ENCODE peak calls at places on chromosome 2, in six cellular contexts. Y is esophagus muscularis mucosa, C is prostate gland, I is SK-N-MC, N is HCT116, K is GM23338. J is an unnamed sample.

GRCh38 chr2:171248205-171248662 is 87.5 kb upstream of the TLK1 start:
- DNase-seq in Y (no peak), C (no peak), I (no peak), N (no peak), K (no peak), J (no peak)

GRCh38 chr2:224260605-224261004 is 141.3 kb downstream of the FAM124B start:
- DNase-seq in Y (no peak), C (no peak), I (no peak), N (no peak), K (no peak), J (no peak)

GRCh38 chr2:196592331-196592911 is 47.1 kb upstream of the CCDC150 start:
- DNase-seq in Y (no peak), C (peak; percentile 4), I (no peak), N (no peak), K (peak; percentile 76), J (no peak)

GRCh38 chr2:26559556-26559955 is 81.6 kb downstream of the CIB4 start:
- DNase-seq in Y (no peak), C (no peak), I (no peak), N (no peak), K (peak; percentile 62), J (peak; percentile 42)

GRCh38 chr2:128270306-128271185 is 48.1 kb downstream of the HS6ST1 start:
- DNase-seq in Y (no peak), C (no peak), I (no peak), N (no peak), K (no peak), J (peak; percentile 57)

GRCh38 chr2:105806994-105807393 is 62.3 kb downstream of the NCK2 start:
- DNase-seq in Y (no peak), C (no peak), I (no peak), N (no peak), K (no peak), J (no peak)

GRCh38 chr2:197705912-197706838 is 1.0 kb downstream of the MARS2 start:
- DNase-seq in Y (no peak), C (no peak), I (no peak), N (no peak), K (no peak), J (no peak)

GRCh38 chr2:232898592-232899541 is 28.8 kb downstream of the SNORC start:
- DNase-seq in Y (no peak), C (no peak), I (no peak), N (no peak), K (no peak), J (no peak)

GRCh38 chr2:23478933-23479683 is 94.1 kb downstream of the KLHL29 start:
- DNase-seq in Y (no peak), C (no peak), I (no peak), N (no peak), K (no peak), J (no peak)

GRCh38 chr2:134160793-134161504 is 92.9 kb upstream of the MGAT5 start:
- DNase-seq in Y (no peak), C (no peak), I (no peak), N (no peak), K (no peak), J (no peak)

GRCh38 chr2:109377976-109378375 is 235.8 kb downstream of the SEPTIN10 start:
- DNase-seq in Y (no peak), C (no peak), I (no peak), N (no peak), K (no peak), J (peak; percentile 51)

GRCh38 chr2:105969552-105969951 is 224.5 kb downstream of the UXS1 start:
- DNase-seq in Y (no peak), C (no peak), I (no peak), N (peak; percentile 27), K (peak; percentile 77), J (no peak)

GRCh38 chr2:138503087-138503442 is 1.5 kb downstream of the SPOPL start:
- DNase-seq in Y (no peak), C (no peak), I (no peak), N (no peak), K (no peak), J (no peak)

GRCh38 chr2:64008434-64009009 is 10.7 kb downstream of the VPS54 start:
- DNase-seq in Y (no peak), C (no peak), I (no peak), N (no peak), K (no peak), J (no peak)

GRCh38 chr2:1661891-1662605 is 82.3 kb downstream of the PXDN start:
- DNase-seq in Y (no peak), C (no peak), I (no peak), N (no peak), K (no peak), J (peak; percentile 66)

GRCh38 chr2:71747573-71747972 is 294.2 kb downstream of the DYSF start:
- DNase-seq in Y (no peak), C (peak; percentile 75), I (no peak), N (peak; percentile 23), K (no peak), J (no peak)

GRCh38 chr2:149166958-149167810 is 128.7 kb downstream of the LYPD6B start:
- DNase-seq in Y (no peak), C (peak; percentile 61), I (no peak), N (peak; percentile 10), K (no peak), J (no peak)

GRCh38 chr2:218959141-218959731 is at the start of gene CDK5R2:
- DNase-seq in Y (no peak), C (peak; percentile 51), I (peak; percentile 82), N (peak; percentile 80), K (peak; percentile 97), J (peak; percentile 76)

GRCh38 chr2:233928594-233929351 is 11.6 kb downstream of the TRPM8 start:
- DNase-seq in Y (no peak), C (no peak), I (no peak), N (no peak), K (peak; percentile 76), J (no peak)

GRCh38 chr2:119929537-119929936 is 83.3 kb upstream of the EPB41L5 start:
- DNase-seq in Y (no peak), C (no peak), I (no peak), N (no peak), K (no peak), J (no peak)

GRCh38 chr2:236752111-236752510 is 182.5 kb downstream of the ACKR3 start:
- DNase-seq in Y (no peak), C (no peak), I (no peak), N (no peak), K (no peak), J (no peak)

GRCh38 chr2:147782521-147782920 is 62.3 kb upstream of the ACVR2A start:
- DNase-seq in Y (no peak), C (no peak), I (no peak), N (no peak), K (peak; percentile 6), J (no peak)

GRCh38 chr2:104606056-104606455 is 247.9 kb upstream of the POU3F3 start:
- DNase-seq in Y (no peak), C (no peak), I (no peak), N (no peak), K (no peak), J (no peak)

GRCh38 chr2:26535663-26536275 is 57.8 kb upstream of the OTOF start:
- DNase-seq in Y (no peak), C (no peak), I (no peak), N (no peak), K (no peak), J (peak; percentile 46)

GRCh38 chr2:132911726-132912724 is 242.0 kb upstream of the LYPD1 start:
- DNase-seq in Y (no peak), C (no peak), I (no peak), N (no peak), K (peak; percentile 47), J (no peak)

GRCh38 chr2:221833972-221834371 is 261.9 kb upstream of the EPHA4 start:
- DNase-seq in Y (no peak), C (no peak), I (no peak), N (no peak), K (peak; percentile 28), J (no peak)

GRCh38 chr2:100893753-100894530 is 74.0 kb downstream of the NPAS2 start:
- DNase-seq in Y (no peak), C (no peak), I (no peak), N (peak; percentile 87), K (no peak), J (no peak)

GRCh38 chr2:9558948-9559381 is 3.3 kb upstream of the ADAM17 start:
- DNase-seq in Y (no peak), C (no peak), I (no peak), N (no peak), K (no peak), J (no peak)
- TF ChIP-seq POLR2AphosphoS5 in Y (peak; percentile 34), C (no peak), I (no peak), N (no peak), K (no peak), J (no peak)

DNA sequence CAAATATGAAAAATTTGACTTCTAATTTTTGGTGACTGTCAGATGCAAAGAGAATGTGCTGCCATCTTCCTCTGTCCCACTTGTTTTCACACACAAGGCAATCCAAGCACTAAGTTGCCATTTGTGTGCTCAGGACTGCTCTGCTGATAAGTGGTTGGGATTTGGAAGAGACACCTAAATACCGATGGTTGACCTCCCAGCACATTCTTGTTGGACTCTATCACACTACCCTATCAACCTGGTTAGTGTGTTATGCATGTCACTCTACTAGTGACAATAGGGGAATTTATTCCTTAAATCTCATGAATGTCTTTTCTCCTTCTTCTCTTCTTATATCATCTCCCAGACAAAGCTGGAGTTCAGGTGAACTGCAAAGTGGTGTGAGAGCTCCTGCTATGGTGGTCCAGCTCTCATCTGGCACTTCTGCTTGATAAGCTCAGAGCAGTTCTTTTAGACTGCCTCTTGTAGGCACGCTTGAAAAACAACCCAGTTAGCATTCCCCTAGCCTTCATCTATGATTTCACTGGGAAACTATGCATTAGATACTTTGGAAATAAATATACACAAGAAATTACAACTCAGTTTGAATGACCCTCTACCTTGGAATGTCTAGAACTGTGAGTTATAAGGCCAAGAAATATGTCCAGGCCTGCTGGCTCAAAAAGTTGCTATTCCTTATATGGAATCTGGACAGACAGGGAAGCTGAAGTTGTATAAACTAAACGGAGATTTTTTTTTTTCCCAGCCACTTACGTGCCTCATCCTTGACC is 404.8 kb downstream of the MEIS1 start:
- DNase-seq in Y (no peak), C (peak; percentile 26), I (no peak), N (no peak), K (no peak), J (no peak)
- TF ChIP-seq POLR2AphosphoS5 in Y (no peak), C (peak; percentile 57), I (no peak), N (no peak), K (no peak), J (peak; percentile 58)

GRCh38 chr2:226956659-226957058 is 120.8 kb downstream of the RHBDD1 start:
- DNase-seq in Y (no peak), C (no peak), I (no peak), N (no peak), K (no peak), J (no peak)

GRCh38 chr2:226953826-226954225 is 118.0 kb downstream of the RHBDD1 start:
- DNase-seq in Y (no peak), C (no peak), I (no peak), N (no peak), K (no peak), J (no peak)

DNA sequence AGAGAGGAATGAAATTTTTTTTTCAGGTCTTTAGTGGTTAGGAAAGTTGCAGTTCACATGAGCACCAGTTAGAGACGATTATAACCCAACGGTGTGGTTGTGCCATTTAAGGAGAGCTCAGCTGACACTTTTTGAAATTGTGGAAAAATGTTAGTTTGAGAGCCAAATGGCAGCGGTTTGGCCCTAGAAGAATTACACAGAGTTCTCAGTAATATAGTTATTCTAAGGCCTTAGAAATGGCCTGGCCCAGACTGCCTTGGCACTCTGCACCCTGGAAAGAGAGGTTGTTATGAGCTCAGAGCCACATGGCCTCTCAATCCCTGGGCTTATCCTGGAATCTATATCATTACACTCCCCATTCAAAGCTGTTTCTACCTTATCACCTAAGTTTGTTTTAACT is 117.4 kb downstream of the RHBDD1 start:
- DNase-seq in Y (no peak), C (no peak), I (no peak), N (no peak), K (no peak), J (no peak)
- TF ChIP-seq POLR2AphosphoS5 in Y (no peak), C (no peak), I (no peak), N (no peak), K (no peak), J (no peak)

GRCh38 chr2:98444436-98445166 is at the start of gene INPP4A:
- DNase-seq in Y (no peak), C (peak; percentile 64), I (no peak), N (peak; percentile 21), K (peak; percentile 87), J (peak; percentile 85)
- TF ChIP-seq POLR2AphosphoS5 in Y (peak; percentile 45), C (no peak), I (peak; percentile 52), N (peak; percentile 86), K (peak; percentile 65), J (peak; percentile 68)

J was measured in sigmoid colon.